ENCODE peak calls at places on chromosome 20, in six cellular contexts. A is cerebellum, U is NCI-H1436, M is nucleus accumbens, X is psoas muscle, T is D341Med. N is an unnamed sample.

GRCh38 chr20:51833326-51833725 is 31.0 kb upstream of the SALL4 start:
- DNase-seq in A (no peak), U (no peak), M (no peak), X (no peak), T (no peak), N (no peak)

GRCh38 chr20:61682998-61683681 is 382.5 kb downstream of the TAF4 start:
- DNase-seq in A (no peak), U (no peak), M (no peak), X (no peak), T (no peak), N (no peak)

GRCh38 chr20:59063358-59064213 is 21.0 kb upstream of the PRELID3B start:
- DNase-seq in A (peak; percentile 13), U (no peak), M (no peak), X (no peak), T (peak; percentile 38), N (no peak)

GRCh38 chr20:39103732-39104131 is 141.6 kb downstream of the DHX35 start:
- DNase-seq in A (no peak), U (no peak), M (no peak), X (no peak), T (no peak), N (no peak)

GRCh38 chr20:49508435-49509199 is 26.1 kb upstream of the KCNB1 start:
- DNase-seq in A (peak; percentile 73), U (peak; percentile 40), M (no peak), X (no peak), T (peak; percentile 74), N (peak; percentile 12)

GRCh38 chr20:62710886-62711702 is 2.5 kb downstream of the NTSR1 start:
- DNase-seq in A (no peak), U (no peak), M (no peak), X (no peak), T (no peak), N (no peak)

GRCh38 chr20:21615617-21616080 is 89.8 kb upstream of the PAX1 start:
- DNase-seq in A (peak; percentile 57), U (peak; percentile 74), M (peak; percentile 43), X (peak; percentile 64), T (peak; percentile 84), N (peak; percentile 70)

GRCh38 chr20:62815066-62815991 is 1.5 kb upstream of the COL9A3 start:
- DNase-seq in A (no peak), U (no peak), M (no peak), X (no peak), T (no peak), N (no peak)

GRCh38 chr20:46746972-46747371 is 37.5 kb downstream of the SLC2A10 start:
- DNase-seq in A (no peak), U (no peak), M (no peak), X (no peak), T (no peak), N (peak; percentile 13)

GRCh38 chr20:4512891-4513550 is 208.7 kb upstream of the PRND start:
- DNase-seq in A (no peak), U (no peak), M (no peak), X (no peak), T (no peak), N (peak; percentile 62)

GRCh38 chr20:38134427-38135281 is 30.4 kb downstream of the TGM2 start:
- DNase-seq in A (no peak), U (no peak), M (no peak), X (peak; percentile 51), T (no peak), N (no peak)

N was measured in foreskin melanocyte.